ENCODE peak calls at places on chromosomes 4 and X, in five cellular contexts. D, T, V, X and B are unnamed samples.

GRCh38 chr4:177519481-177520270 is 77.4 kb upstream of the AGA start:
- DNase-seq in T (no peak), D (peak), V (no peak), X (no peak), B (no peak)

GRCh38 chr4:41038304-41038703 is 176.0 kb downstream of the APBB2 start:
- DNase-seq in T (no peak), V (no peak), D (no peak), X (no peak), B (no peak)

GRCh38 chrX:69238960-69239231 is 73.6 kb upstream of the PJA1 start:
- DNase-seq in X (no peak), T (no peak), D (no peak), V (no peak), B (no peak)

GRCh38 chr4:156475322-156475721 is 496.3 kb downstream of the PDGFC start:
- DNase-seq in X (peak), D (no peak), V (no peak), T (no peak), B (no peak)

GRCh38 chr4:100657187-100657586 is 139.4 kb upstream of the EMCN start:
- DNase-seq in D (no peak), V (no peak), X (no peak), T (no peak), B (no peak)

GRCh38 chr4:8838296-8838695 is 33.3 kb downstream of the HMX1 start:
- DNase-seq in X (no peak), D (no peak), V (no peak), T (peak), B (no peak)

GRCh38 chr4:145703850-145704528 is 24.0 kb downstream of the C4orf51 start:
- DNase-seq in X (no peak), V (no peak), T (no peak), D (no peak), B (no peak)

GRCh38 chr4:94469221-94469784 is 17.6 kb downstream of the PDLIM5 start:
- DNase-seq in V (no peak), D (no peak), X (no peak), T (no peak), B (peak)

GRCh38 chrX:68658530-68658929 is 11.1 kb downstream of the STARD8 start:
- DNase-seq in T (no peak), V (no peak), D (no peak), X (no peak), B (peak)

GRCh38 chr4:113686950-113687718 is 74.4 kb downstream of the CAMK2D start:
- DNase-seq in V (no peak), X (no peak), D (no peak), T (no peak), B (no peak)

GRCh38 chrX:94256396-94256795 is 582.4 kb downstream of the FAM133A start:
- DNase-seq in X (no peak), T (no peak), V (no peak), D (no peak), B (no peak)

GRCh38 chr4:89836031-89836777 is 757 bp downstream of the SNCA start:
- DNase-seq in V (no peak), T (no peak), X (no peak), D (no peak), B (no peak)

GRCh38 chrX:77788050-77788449 is 2.0 kb upstream of the ATRX start:
- DNase-seq in X (peak), T (no peak), D (no peak), V (no peak), B (peak)

GRCh38 chr4:167544391-167544790 is 310.1 kb upstream of the SPOCK3 start:
- DNase-seq in X (no peak), D (no peak), T (no peak), V (no peak), B (no peak)

GRCh38 chrX:22300130-22300529 is 27.4 kb downstream of the CBLL2 start:
- DNase-seq in X (peak), V (no peak), T (no peak), D (peak), B (peak)

GRCh38 chr4:103996059-103996458 is 276.3 kb upstream of the TACR3 start:
- DNase-seq in V (no peak), T (no peak), X (peak), D (no peak), B (no peak)

GRCh38 chrX:115624916-115625315 is 63.9 kb downstream of the PLS3 start:
- DNase-seq in D (no peak), X (no peak), T (no peak), V (no peak), B (no peak)

GRCh38 chr4:39259571-39260330 is 77.4 kb downstream of the WDR19 start:
- DNase-seq in D (no peak), X (no peak), V (no peak), T (no peak), B (no peak)

GRCh38 chr4:87589531-87589930 is 18.8 kb upstream of the DSPP start:
- DNase-seq in V (no peak), T (no peak), D (no peak), X (no peak), B (no peak)

GRCh38 chrX:49878834-49879655 is at the start of gene USP27X:
- DNase-seq in T (peak), X (peak), D (peak), V (peak), B (peak)

GRCh38 chrX:103687696-103688191 is 1.2 kb upstream of the MORF4L2 start:
- DNase-seq in D (peak), T (peak), V (peak), X (peak), B (peak)
- TF ChIP-seq POLR2A in D (peak), T (no peak), V (peak), X (no peak), B (no peak)

DNA sequence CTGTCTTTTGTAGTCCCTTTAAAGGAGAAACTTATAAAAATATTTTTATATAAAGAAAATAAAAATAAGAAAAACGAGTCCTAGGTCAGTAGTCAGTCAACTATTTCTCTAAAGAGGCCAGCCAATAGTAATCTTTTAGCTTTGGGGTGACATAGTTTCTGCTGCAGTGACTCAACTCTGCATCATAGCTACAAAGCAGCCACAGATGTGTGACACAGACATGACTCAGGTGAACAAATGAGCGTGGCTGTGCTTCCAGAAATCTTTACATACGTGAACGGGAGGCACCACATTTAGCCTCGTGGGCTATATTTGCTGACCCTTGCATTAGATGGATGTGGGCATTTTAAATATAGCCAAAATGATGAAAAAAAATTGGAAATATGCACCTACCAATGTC is 1862.5 kb upstream of the TENM3 start:
- DNase-seq in D (no peak), V (no peak), X (peak), T (no peak), B (no peak)
- H3K4me3 ChIP-seq in D (no peak), V (no peak), X (no peak), T (no peak), B (no peak)

GRCh38 chr4:139278450-139278849 is 1.6 kb downstream of the MGARP start:
- DNase-seq in T (no peak), V (no peak), X (no peak), D (no peak), B (no peak)

GRCh38 chr4:139278956-139279722 is 886 bp downstream of the MGARP start:
- DNase-seq in D (no peak), T (no peak), V (no peak), X (no peak), B (no peak)

GRCh38 chr4:139281212-139281611 is 1.2 kb upstream of the MGARP start:
- DNase-seq in V (no peak), X (no peak), T (no peak), D (no peak), B (no peak)

GRCh38 chr4:139282375-139283075 is 2.5 kb upstream of the MGARP start:
- DNase-seq in D (no peak), T (no peak), X (no peak), V (no peak), B (no peak)

GRCh38 chr4:139279723-139280620 is at the start of gene MGARP:
- DNase-seq in X (no peak), T (no peak), D (no peak), V (no peak), B (peak)
- TF ChIP-seq POLR2A in X (no peak), T (no peak), D (no peak), V (no peak), B (no peak)

GRCh38 chr4:110886856-110887255 is 264.0 kb upstream of the PITX2 start:
- DNase-seq in V (no peak), X (no peak), T (no peak), D (no peak), B (no peak)
- H3K4me3 ChIP-seq in V (no peak), X (no peak), T (no peak), D (no peak), B (no peak)

DNA sequence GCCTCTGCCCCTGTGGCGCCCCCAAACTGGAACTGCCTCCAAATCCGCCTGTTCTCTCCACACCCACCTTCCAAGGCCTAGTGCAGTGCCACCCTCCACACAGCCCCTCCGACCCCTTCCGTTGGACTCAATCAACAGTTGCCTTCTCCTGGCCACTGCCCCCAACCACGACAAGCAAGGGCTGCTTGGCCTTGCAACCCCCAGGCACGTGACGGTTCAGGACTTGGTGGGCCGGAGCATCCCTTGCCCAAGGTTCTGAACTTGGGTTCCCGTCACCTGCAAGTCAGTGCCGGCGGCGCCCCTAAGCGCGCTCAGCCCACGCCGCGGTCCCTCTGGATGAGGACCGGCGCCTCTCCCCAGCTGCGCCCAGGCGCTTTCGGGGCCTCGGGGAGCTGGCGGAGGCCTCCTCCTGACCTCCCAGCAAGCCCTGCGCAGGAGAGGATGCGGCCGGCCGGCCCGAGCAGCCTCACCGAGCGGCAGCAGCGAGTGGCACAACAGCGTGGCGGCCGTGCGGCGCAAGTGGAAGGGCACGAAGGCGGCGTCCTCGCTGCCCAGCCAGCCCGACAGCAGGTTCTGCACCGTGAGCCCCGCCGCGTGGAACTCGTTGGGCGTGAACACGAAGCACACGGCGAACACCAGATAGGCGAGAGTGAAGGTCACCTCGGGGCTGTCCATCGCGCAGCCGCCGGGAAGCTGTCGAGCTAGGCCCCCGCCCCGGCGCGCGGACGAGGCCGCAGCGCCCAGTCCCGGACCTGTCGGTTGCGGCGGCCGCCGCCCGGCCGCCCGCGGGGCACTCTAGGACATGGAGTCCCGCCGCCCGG is 750 bp downstream of the TMEM129 start:
- DNase-seq in D (peak), T (no peak), X (no peak), V (no peak), B (peak)
- TF ChIP-seq POLR2A in D (peak), T (no peak), X (no peak), V (no peak), B (no peak)

GRCh38 chrX:25016938-25017598 is 1.3 kb upstream of the ARX start:
- DNase-seq in V (no peak), D (no peak), X (no peak), T (no peak), B (no peak)
- H3K4me3 ChIP-seq in V (no peak), D (no peak), X (no peak), T (no peak), B (no peak)

GRCh38 chrX:132219343-132219768 is at the start of gene RAP2C:
- DNase-seq in V (peak), T (peak), D (peak), X (peak), B (peak)
- TF ChIP-seq POLR2A in V (no peak), T (no peak), D (no peak), X (no peak), B (no peak)

GRCh38 chrX:118528089-118528753 is 32.6 kb downstream of the DOCK11 start:
- DNase-seq in D (no peak), X (no peak), T (no peak), V (no peak), B (no peak)
- H3K4me3 ChIP-seq in D (no peak), X (no peak), T (no peak), V (no peak), B (no peak)

DNA sequence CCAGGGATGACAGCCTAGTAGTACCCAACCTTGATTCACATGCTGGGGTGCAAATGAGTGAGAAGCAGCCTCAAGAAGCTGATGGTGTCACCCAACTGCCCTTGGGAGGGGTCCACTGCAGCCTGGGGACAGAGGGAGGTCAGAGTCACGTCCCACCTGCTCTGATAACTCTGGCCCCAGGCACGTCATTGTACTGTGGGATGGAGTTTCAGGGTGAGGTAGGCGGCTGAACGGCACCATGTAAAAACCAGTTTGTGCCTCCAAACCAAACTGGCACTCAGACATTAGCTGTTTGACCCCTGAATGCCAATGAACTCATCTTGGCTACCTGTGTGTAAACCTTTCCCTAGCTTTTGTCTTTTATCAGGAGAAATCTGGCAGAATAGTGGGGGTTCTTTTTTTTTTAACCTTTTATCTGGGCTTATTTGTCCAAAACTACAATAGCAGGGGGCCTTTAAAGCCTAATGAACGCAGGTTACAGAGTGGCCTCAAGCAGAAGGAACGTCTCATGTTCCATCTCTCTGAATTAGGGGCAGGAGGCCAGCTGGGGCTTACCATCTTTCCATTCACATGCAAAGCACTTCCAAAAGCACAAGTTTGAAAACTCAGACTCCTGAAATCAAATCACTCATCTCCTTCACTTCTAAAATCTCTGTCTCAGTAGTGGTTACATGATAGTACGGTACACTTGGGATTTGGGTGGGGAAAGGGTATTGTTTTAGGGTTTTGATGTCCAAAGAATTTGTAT is 89.4 kb downstream of the IRF2 start:
- DNase-seq in V (no peak), X (no peak), T (no peak), D (no peak), B (no peak)
- TF ChIP-seq POLR2A in V (no peak), X (no peak), T (no peak), D (no peak), B (no peak)